ENCODE peak calls at places on chromosomes 1 and 21, in six cellular contexts. One of them, this sample, is unnamed.

GRCh38 chr1:156053770-156054499 is at the start of gene UBQLN4:
- DNase-seq in NCI-H774: peak
- DNase-seq in fibroblast of lung: peak
- DNase-seq in kidney glomerular epithelial cell: no peak
- DNase-seq in cardiac fibroblast: peak
- DNase-seq in left cardiac atrium: peak
- DNase-seq in this sample: peak

GRCh38 chr1:173297798-173298391 is 90.8 kb upstream of the TNFSF4 start:
- DNase-seq in NCI-H774: no peak
- DNase-seq in fibroblast of lung: no peak
- DNase-seq in kidney glomerular epithelial cell: no peak
- DNase-seq in cardiac fibroblast: no peak
- DNase-seq in left cardiac atrium: no peak
- DNase-seq in this sample: no peak

GRCh38 chr1:48794815-48795214 is 18.1 kb upstream of the BEND5 start:
- DNase-seq in NCI-H774: no peak
- DNase-seq in fibroblast of lung: no peak
- DNase-seq in kidney glomerular epithelial cell: no peak
- DNase-seq in cardiac fibroblast: no peak
- DNase-seq in left cardiac atrium: no peak
- DNase-seq in this sample: no peak

GRCh38 chr1:165006843-165007242 is 349.7 kb downstream of the LMX1A start:
- DNase-seq in NCI-H774: no peak
- DNase-seq in fibroblast of lung: no peak
- DNase-seq in kidney glomerular epithelial cell: no peak
- DNase-seq in cardiac fibroblast: no peak
- DNase-seq in left cardiac atrium: no peak
- DNase-seq in this sample: no peak

GRCh38 chr1:229619614-229620013 is 6.3 kb downstream of the TAF5L start:
- DNase-seq in NCI-H774: no peak
- DNase-seq in fibroblast of lung: no peak
- DNase-seq in kidney glomerular epithelial cell: no peak
- DNase-seq in cardiac fibroblast: no peak
- DNase-seq in left cardiac atrium: no peak
- DNase-seq in this sample: no peak

GRCh38 chr1:64403331-64403730 is 66.6 kb upstream of the CACHD1 start:
- DNase-seq in NCI-H774: no peak
- DNase-seq in fibroblast of lung: no peak
- DNase-seq in kidney glomerular epithelial cell: peak
- DNase-seq in cardiac fibroblast: no peak
- DNase-seq in left cardiac atrium: no peak
- DNase-seq in this sample: no peak

GRCh38 chr1:228919919-228920318 is 184.6 kb downstream of the RHOU start:
- DNase-seq in NCI-H774: no peak
- DNase-seq in fibroblast of lung: no peak
- DNase-seq in kidney glomerular epithelial cell: no peak
- DNase-seq in cardiac fibroblast: no peak
- DNase-seq in left cardiac atrium: no peak
- DNase-seq in this sample: no peak

GRCh38 chr21:25986928-25987327 is 183.6 kb downstream of the APP start:
- DNase-seq in NCI-H774: no peak
- DNase-seq in fibroblast of lung: no peak
- DNase-seq in kidney glomerular epithelial cell: no peak
- DNase-seq in cardiac fibroblast: no peak
- DNase-seq in left cardiac atrium: no peak
- DNase-seq in this sample: no peak

GRCh38 chr1:45804671-45804973 is 1.2 kb downstream of the MAST2 start:
- DNase-seq in NCI-H774: no peak
- DNase-seq in fibroblast of lung: no peak
- DNase-seq in kidney glomerular epithelial cell: no peak
- DNase-seq in cardiac fibroblast: no peak
- DNase-seq in left cardiac atrium: no peak
- DNase-seq in this sample: no peak

GRCh38 chr1:13829152-13829769 is 129.3 kb downstream of the PRDM2 start:
- DNase-seq in NCI-H774: no peak
- DNase-seq in fibroblast of lung: no peak
- DNase-seq in kidney glomerular epithelial cell: no peak
- DNase-seq in cardiac fibroblast: no peak
- DNase-seq in left cardiac atrium: no peak
- DNase-seq in this sample: no peak

GRCh38 chr1:79128726-79129125 is 122.2 kb upstream of the ADGRL4 start:
- DNase-seq in NCI-H774: no peak
- DNase-seq in fibroblast of lung: peak
- DNase-seq in kidney glomerular epithelial cell: no peak
- DNase-seq in cardiac fibroblast: peak
- DNase-seq in left cardiac atrium: no peak
- DNase-seq in this sample: no peak

GRCh38 chr1:156750932-156751723 is at the start of gene HDGF:
- DNase-seq in NCI-H774: peak
- DNase-seq in fibroblast of lung: peak
- DNase-seq in kidney glomerular epithelial cell: no peak
- DNase-seq in cardiac fibroblast: peak
- DNase-seq in left cardiac atrium: peak
- DNase-seq in this sample: no peak

GRCh38 chr1:40838980-40839942 is 22.9 kb downstream of the CITED4 start:
- DNase-seq in NCI-H774: no peak
- DNase-seq in fibroblast of lung: no peak
- DNase-seq in kidney glomerular epithelial cell: no peak
- DNase-seq in cardiac fibroblast: no peak
- DNase-seq in left cardiac atrium: no peak
- DNase-seq in this sample: no peak

GRCh38 chr1:172373864-172374263 is 46.6 kb upstream of the C1orf105 start:
- DNase-seq in NCI-H774: no peak
- DNase-seq in fibroblast of lung: peak
- DNase-seq in kidney glomerular epithelial cell: no peak
- DNase-seq in cardiac fibroblast: peak
- DNase-seq in left cardiac atrium: no peak
- DNase-seq in this sample: no peak

GRCh38 chr1:156852414-156852874 is 6.5 kb downstream of the INSRR start:
- DNase-seq in NCI-H774: peak
- DNase-seq in fibroblast of lung: peak
- DNase-seq in kidney glomerular epithelial cell: no peak
- DNase-seq in cardiac fibroblast: peak
- DNase-seq in left cardiac atrium: peak
- DNase-seq in this sample: no peak

GRCh38 chr1:60017831-60018230 is 55.7 kb downstream of the C1orf87 start:
- DNase-seq in NCI-H774: no peak
- DNase-seq in fibroblast of lung: no peak
- DNase-seq in kidney glomerular epithelial cell: no peak
- DNase-seq in cardiac fibroblast: no peak
- DNase-seq in left cardiac atrium: no peak
- DNase-seq in this sample: no peak

GRCh38 chr1:232596666-232597303 is 33.1 kb downstream of the SIPA1L2 start:
- DNase-seq in NCI-H774: no peak
- DNase-seq in fibroblast of lung: no peak
- DNase-seq in kidney glomerular epithelial cell: no peak
- DNase-seq in cardiac fibroblast: no peak
- DNase-seq in left cardiac atrium: no peak
- DNase-seq in this sample: no peak

GRCh38 chr1:186564558-186564957 is 103.6 kb upstream of the PDC start:
- DNase-seq in NCI-H774: peak
- DNase-seq in fibroblast of lung: no peak
- DNase-seq in kidney glomerular epithelial cell: no peak
- DNase-seq in cardiac fibroblast: peak
- DNase-seq in left cardiac atrium: no peak
- DNase-seq in this sample: no peak

GRCh38 chr1:165645654-165646366 is 14.8 kb downstream of the MGST3 start:
- DNase-seq in NCI-H774: no peak
- DNase-seq in fibroblast of lung: no peak
- DNase-seq in kidney glomerular epithelial cell: peak
- DNase-seq in cardiac fibroblast: no peak
- DNase-seq in left cardiac atrium: peak
- DNase-seq in this sample: no peak